ENCODE peak calls at places on chromosomes 16 and 17, in eight cellular contexts. J is lung microvascular endothelial cell; D is stimulated activated naive CD4-positive, alpha-beta T cell treated with Interleukin-2 at 50 U/mL for 16 hours; I is Caco-2; S is T-helper 2 cell; O is NAMALWA; P is activated CD4-positive, alpha-beta T cell treated with anti-CD3 and anti-CD28 coated beads, Interleukin-2, amount 10 ng/mL, durations not matched to agents 7 days and 5 days; M is NCI-H1417. B is an unnamed sample.

GRCh38 chr16:31451681-31452351 is 7.5 kb upstream of the ARMC5 start:
- DNase-seq in J (peak), D (no peak), I (peak), S (no peak), O (peak), P (no peak), M (peak), B (peak)

GRCh38 chr16:66097746-66098145 is 268.7 kb upstream of the CDH5 start:
- DNase-seq in J (no peak), D (no peak), I (no peak), S (no peak), O (no peak), P (no peak), M (no peak), B (no peak)

GRCh38 chr17:15469260-15469659 is 1.8 kb upstream of the CDRT4 start:
- DNase-seq in J (peak), D (no peak), I (no peak), S (no peak), O (no peak), P (no peak), M (no peak), B (no peak)

GRCh38 chr16:50245417-50246298 is 20.7 kb upstream of the ADCY7 start:
- DNase-seq in J (peak), D (peak), I (peak), S (peak), O (peak), P (peak), M (peak), B (peak)

GRCh38 chr16:2776500-2777139 is 460 bp downstream of the ELOB start:
- DNase-seq in J (peak), D (peak), I (no peak), S (peak), O (peak), P (no peak), M (peak), B (peak)

GRCh38 chr17:47913050-47913449 is 17.0 kb downstream of the SP2 start:
- DNase-seq in J (no peak), D (no peak), I (no peak), S (no peak), O (no peak), P (no peak), M (no peak), B (no peak)

GRCh38 chr17:82105882-82106696 is 8.1 kb upstream of the FASN start:
- DNase-seq in J (peak), D (peak), I (peak), S (peak), O (peak), P (peak), M (peak), B (peak)

GRCh38 chr17:32658470-32659418 is 172.0 kb downstream of the CDK5R1 start:
- DNase-seq in J (no peak), D (no peak), I (no peak), S (no peak), O (peak), P (no peak), M (no peak), B (no peak)

GRCh38 chr16:22625948-22626347 is 115.3 kb downstream of the NPIPB5 start:
- DNase-seq in J (no peak), D (no peak), I (no peak), S (no peak), O (no peak), P (no peak), M (no peak), B (no peak)

GRCh38 chr16:57607676-57608461 is 20.6 kb upstream of the ADGRG1 start:
- DNase-seq in J (no peak), D (no peak), I (no peak), S (no peak), O (no peak), P (no peak), M (no peak), B (no peak)

GRCh38 chr17:50651661-50652060 is 17.0 kb downstream of the ABCC3 start:
- DNase-seq in J (no peak), D (no peak), I (no peak), S (no peak), O (no peak), P (no peak), M (no peak), B (no peak)

GRCh38 chr17:28727727-28728363 is 743 bp upstream of the NEK8 start:
- DNase-seq in J (peak), D (peak), I (peak), S (peak), O (peak), P (peak), M (peak), B (peak)

GRCh38 chr17:42224651-42225050 is 30.4 kb upstream of the GHDC start:
- DNase-seq in J (no peak), D (no peak), I (no peak), S (no peak), O (no peak), P (no peak), M (no peak), B (no peak)